ENCODE peak calls at places on chromosomes 6 and 20, in nine cellular contexts. One of them, this sample, is unnamed.

GRCh38 chr6:160462551-160463109 is 114.5 kb downstream of the SLC22A3 start:
- DNase-seq in GF-D8: peak; percentile 68
- DNase-seq in fibroblast of lung: peak; percentile 87
- DNase-seq in hippocampal formation: no peak
- DNase-seq in cerebellar cortex: no peak
- DNase-seq in heart left ventricle: no peak
- DNase-seq in NCI-H1930: no peak
- DNase-seq in NCI-H774: no peak
- DNase-seq in stimulated activated CD4-positive, alpha-beta T cell treated with anti-CD3 and anti-CD28 coated beads, TNF-alpha, amount 100 ng/mL, for 4 hours: peak; percentile 31
- DNase-seq in this sample: peak; percentile 81

GRCh38 chr20:54088430-54088829 is 18.0 kb upstream of the BCAS1 start:
- DNase-seq in NCI-H1930: no peak
- DNase-seq in heart left ventricle: no peak
- DNase-seq in stimulated activated CD4-positive, alpha-beta T cell treated with anti-CD3 and anti-CD28 coated beads, TNF-alpha, amount 100 ng/mL, for 4 hours: no peak
- DNase-seq in fibroblast of lung: no peak
- DNase-seq in cerebellar cortex: no peak
- DNase-seq in hippocampal formation: no peak
- DNase-seq in GF-D8: no peak
- DNase-seq in NCI-H774: no peak
- DNase-seq in this sample: no peak

GRCh38 chr6:139064981-139065665 is 36.6 kb downstream of the ABRACL start:
- DNase-seq in cerebellar cortex: no peak
- DNase-seq in stimulated activated CD4-positive, alpha-beta T cell treated with anti-CD3 and anti-CD28 coated beads, TNF-alpha, amount 100 ng/mL, for 4 hours: no peak
- DNase-seq in hippocampal formation: no peak
- DNase-seq in NCI-H774: no peak
- DNase-seq in fibroblast of lung: no peak
- DNase-seq in NCI-H1930: no peak
- DNase-seq in GF-D8: no peak
- DNase-seq in heart left ventricle: no peak
- DNase-seq in this sample: no peak

GRCh38 chr6:46655803-46656202 is 3.0 kb downstream of the SLC25A27 start:
- DNase-seq in stimulated activated CD4-positive, alpha-beta T cell treated with anti-CD3 and anti-CD28 coated beads, TNF-alpha, amount 100 ng/mL, for 4 hours: no peak
- DNase-seq in NCI-H1930: no peak
- DNase-seq in NCI-H774: no peak
- DNase-seq in fibroblast of lung: no peak
- DNase-seq in heart left ventricle: no peak
- DNase-seq in GF-D8: no peak
- DNase-seq in cerebellar cortex: peak; percentile 59
- DNase-seq in hippocampal formation: no peak
- DNase-seq in this sample: peak; percentile 8

GRCh38 chr6:33049323-33049722 is 24.1 kb downstream of the HLA-DPA1 start:
- DNase-seq in cerebellar cortex: no peak
- DNase-seq in stimulated activated CD4-positive, alpha-beta T cell treated with anti-CD3 and anti-CD28 coated beads, TNF-alpha, amount 100 ng/mL, for 4 hours: no peak
- DNase-seq in GF-D8: no peak
- DNase-seq in heart left ventricle: no peak
- DNase-seq in NCI-H1930: no peak
- DNase-seq in NCI-H774: no peak
- DNase-seq in fibroblast of lung: no peak
- DNase-seq in hippocampal formation: no peak
- DNase-seq in this sample: no peak

GRCh38 chr20:45341579-45341938 is 6.7 kb downstream of the SDC4 start:
- DNase-seq in hippocampal formation: no peak
- DNase-seq in NCI-H774: no peak
- DNase-seq in stimulated activated CD4-positive, alpha-beta T cell treated with anti-CD3 and anti-CD28 coated beads, TNF-alpha, amount 100 ng/mL, for 4 hours: no peak
- DNase-seq in NCI-H1930: no peak
- DNase-seq in GF-D8: no peak
- DNase-seq in fibroblast of lung: no peak
- DNase-seq in cerebellar cortex: no peak
- DNase-seq in heart left ventricle: no peak
- DNase-seq in this sample: no peak

GRCh38 chr20:16759161-16759523 is 11.0 kb downstream of the OTOR start:
- DNase-seq in cerebellar cortex: no peak
- DNase-seq in heart left ventricle: no peak
- DNase-seq in stimulated activated CD4-positive, alpha-beta T cell treated with anti-CD3 and anti-CD28 coated beads, TNF-alpha, amount 100 ng/mL, for 4 hours: no peak
- DNase-seq in hippocampal formation: no peak
- DNase-seq in GF-D8: no peak
- DNase-seq in fibroblast of lung: no peak
- DNase-seq in NCI-H1930: no peak
- DNase-seq in NCI-H774: no peak
- DNase-seq in this sample: no peak

GRCh38 chr20:44089987-44090674 is 96.9 kb downstream of the JPH2 start:
- DNase-seq in GF-D8: no peak
- DNase-seq in stimulated activated CD4-positive, alpha-beta T cell treated with anti-CD3 and anti-CD28 coated beads, TNF-alpha, amount 100 ng/mL, for 4 hours: no peak
- DNase-seq in heart left ventricle: no peak
- DNase-seq in NCI-H1930: no peak
- DNase-seq in fibroblast of lung: peak; percentile 74
- DNase-seq in NCI-H774: peak; percentile 71
- DNase-seq in cerebellar cortex: no peak
- DNase-seq in hippocampal formation: no peak
- DNase-seq in this sample: peak; percentile 24

GRCh38 chr6:36244641-36245280 is 25.1 kb upstream of the PNPLA1 start:
- DNase-seq in stimulated activated CD4-positive, alpha-beta T cell treated with anti-CD3 and anti-CD28 coated beads, TNF-alpha, amount 100 ng/mL, for 4 hours: no peak
- DNase-seq in heart left ventricle: no peak
- DNase-seq in NCI-H1930: no peak
- DNase-seq in GF-D8: no peak
- DNase-seq in cerebellar cortex: peak; percentile 18
- DNase-seq in NCI-H774: no peak
- DNase-seq in hippocampal formation: no peak
- DNase-seq in fibroblast of lung: no peak
- DNase-seq in this sample: peak; percentile 1

GRCh38 chr6:167793421-167793820 is 33.3 kb upstream of the AFDN start:
- DNase-seq in heart left ventricle: no peak
- DNase-seq in NCI-H774: peak; percentile 72
- DNase-seq in fibroblast of lung: no peak
- DNase-seq in cerebellar cortex: no peak
- DNase-seq in hippocampal formation: no peak
- DNase-seq in NCI-H1930: no peak
- DNase-seq in GF-D8: no peak
- DNase-seq in stimulated activated CD4-positive, alpha-beta T cell treated with anti-CD3 and anti-CD28 coated beads, TNF-alpha, amount 100 ng/mL, for 4 hours: no peak
- DNase-seq in this sample: no peak

GRCh38 chr6:158589371-158589770 is 29.5 kb downstream of the TMEM181 start:
- DNase-seq in GF-D8: no peak
- DNase-seq in cerebellar cortex: peak; percentile 84
- DNase-seq in fibroblast of lung: no peak
- DNase-seq in NCI-H1930: no peak
- DNase-seq in hippocampal formation: peak; percentile 17
- DNase-seq in stimulated activated CD4-positive, alpha-beta T cell treated with anti-CD3 and anti-CD28 coated beads, TNF-alpha, amount 100 ng/mL, for 4 hours: no peak
- DNase-seq in NCI-H774: no peak
- DNase-seq in heart left ventricle: no peak
- DNase-seq in this sample: no peak

GRCh38 chr6:12608016-12608860 is 108.3 kb upstream of the PHACTR1 start:
- DNase-seq in NCI-H1930: no peak
- DNase-seq in cerebellar cortex: no peak
- DNase-seq in fibroblast of lung: no peak
- DNase-seq in GF-D8: no peak
- DNase-seq in hippocampal formation: no peak
- DNase-seq in stimulated activated CD4-positive, alpha-beta T cell treated with anti-CD3 and anti-CD28 coated beads, TNF-alpha, amount 100 ng/mL, for 4 hours: no peak
- DNase-seq in NCI-H774: no peak
- DNase-seq in heart left ventricle: no peak
- DNase-seq in this sample: no peak

GRCh38 chr6:165663736-165664552 is 903 bp upstream of the PDE10A start:
- DNase-seq in NCI-H774: no peak
- DNase-seq in heart left ventricle: peak; percentile 46
- DNase-seq in NCI-H1930: no peak
- DNase-seq in fibroblast of lung: no peak
- DNase-seq in hippocampal formation: no peak
- DNase-seq in GF-D8: no peak
- DNase-seq in cerebellar cortex: no peak
- DNase-seq in stimulated activated CD4-positive, alpha-beta T cell treated with anti-CD3 and anti-CD28 coated beads, TNF-alpha, amount 100 ng/mL, for 4 hours: no peak
- DNase-seq in this sample: peak; percentile 37

GRCh38 chr6:125944434-125944816 is 12.1 kb upstream of the HINT3 start:
- DNase-seq in heart left ventricle: peak; percentile 69
- DNase-seq in stimulated activated CD4-positive, alpha-beta T cell treated with anti-CD3 and anti-CD28 coated beads, TNF-alpha, amount 100 ng/mL, for 4 hours: no peak
- DNase-seq in cerebellar cortex: no peak
- DNase-seq in NCI-H774: peak; percentile 59
- DNase-seq in NCI-H1930: no peak
- DNase-seq in hippocampal formation: peak; percentile 73
- DNase-seq in GF-D8: peak; percentile 72
- DNase-seq in fibroblast of lung: peak; percentile 87
- DNase-seq in this sample: no peak

GRCh38 chr6:41560440-41561192 is 14.4 kb downstream of the FOXP4 start:
- DNase-seq in cerebellar cortex: peak; percentile 29
- DNase-seq in fibroblast of lung: no peak
- DNase-seq in NCI-H774: no peak
- DNase-seq in NCI-H1930: no peak
- DNase-seq in heart left ventricle: peak; percentile 68
- DNase-seq in stimulated activated CD4-positive, alpha-beta T cell treated with anti-CD3 and anti-CD28 coated beads, TNF-alpha, amount 100 ng/mL, for 4 hours: peak; percentile 62
- DNase-seq in hippocampal formation: no peak
- DNase-seq in GF-D8: peak; percentile 89
- DNase-seq in this sample: no peak

GRCh38 chr6:89522778-89523177 is 89.8 kb downstream of the ANKRD6 start:
- DNase-seq in cerebellar cortex: no peak
- DNase-seq in hippocampal formation: no peak
- DNase-seq in GF-D8: no peak
- DNase-seq in fibroblast of lung: no peak
- DNase-seq in heart left ventricle: no peak
- DNase-seq in stimulated activated CD4-positive, alpha-beta T cell treated with anti-CD3 and anti-CD28 coated beads, TNF-alpha, amount 100 ng/mL, for 4 hours: no peak
- DNase-seq in NCI-H774: no peak
- DNase-seq in NCI-H1930: no peak
- DNase-seq in this sample: no peak

GRCh38 chr6:130681028-130681427 is 146.2 kb upstream of the SMLR1 start:
- DNase-seq in heart left ventricle: no peak
- DNase-seq in NCI-H774: no peak
- DNase-seq in stimulated activated CD4-positive, alpha-beta T cell treated with anti-CD3 and anti-CD28 coated beads, TNF-alpha, amount 100 ng/mL, for 4 hours: no peak
- DNase-seq in GF-D8: no peak
- DNase-seq in fibroblast of lung: peak; percentile 85
- DNase-seq in NCI-H1930: no peak
- DNase-seq in cerebellar cortex: no peak
- DNase-seq in hippocampal formation: no peak
- DNase-seq in this sample: no peak

GRCh38 chr6:13431861-13432465 is 55.4 kb downstream of the GFOD1 start:
- DNase-seq in hippocampal formation: no peak
- DNase-seq in cerebellar cortex: no peak
- DNase-seq in GF-D8: no peak
- DNase-seq in fibroblast of lung: no peak
- DNase-seq in NCI-H1930: no peak
- DNase-seq in NCI-H774: no peak
- DNase-seq in heart left ventricle: no peak
- DNase-seq in stimulated activated CD4-positive, alpha-beta T cell treated with anti-CD3 and anti-CD28 coated beads, TNF-alpha, amount 100 ng/mL, for 4 hours: no peak
- DNase-seq in this sample: peak; percentile 2

GRCh38 chr6:10451828-10452509 is 37.1 kb upstream of the TFAP2A start:
- DNase-seq in NCI-H1930: no peak
- DNase-seq in cerebellar cortex: no peak
- DNase-seq in stimulated activated CD4-positive, alpha-beta T cell treated with anti-CD3 and anti-CD28 coated beads, TNF-alpha, amount 100 ng/mL, for 4 hours: no peak
- DNase-seq in hippocampal formation: no peak
- DNase-seq in GF-D8: no peak
- DNase-seq in heart left ventricle: no peak
- DNase-seq in NCI-H774: no peak
- DNase-seq in fibroblast of lung: peak; percentile 38
- DNase-seq in this sample: peak; percentile 96

GRCh38 chr6:134938896-134939295 is 11.0 kb downstream of the ALDH8A1 start:
- DNase-seq in hippocampal formation: no peak
- DNase-seq in fibroblast of lung: no peak
- DNase-seq in heart left ventricle: no peak
- DNase-seq in NCI-H774: no peak
- DNase-seq in NCI-H1930: no peak
- DNase-seq in cerebellar cortex: no peak
- DNase-seq in GF-D8: no peak
- DNase-seq in stimulated activated CD4-positive, alpha-beta T cell treated with anti-CD3 and anti-CD28 coated beads, TNF-alpha, amount 100 ng/mL, for 4 hours: peak; percentile 58
- DNase-seq in this sample: no peak

GRCh38 chr20:16107172-16107870 is 465.9 kb downstream of the KIF16B start:
- DNase-seq in heart left ventricle: no peak
- DNase-seq in GF-D8: no peak
- DNase-seq in fibroblast of lung: no peak
- DNase-seq in NCI-H1930: no peak
- DNase-seq in stimulated activated CD4-positive, alpha-beta T cell treated with anti-CD3 and anti-CD28 coated beads, TNF-alpha, amount 100 ng/mL, for 4 hours: no peak
- DNase-seq in NCI-H774: no peak
- DNase-seq in cerebellar cortex: peak; percentile 89
- DNase-seq in hippocampal formation: no peak
- DNase-seq in this sample: no peak

This sample was measured in ACHN.